ENCODE peak calls at places on chromosomes 7 and 10, in ten cellular contexts. J is esophagus squamous epithelium, H is heart left ventricle, X is HCT116, W is lower leg skin, Z is A549, Q is sigmoid colon, G is stomach, L is transverse colon, I is adrenal gland. E is an unnamed sample.

GRCh38 chr7:65554-65953 is 126.8 kb upstream of the FAM20C start:
- DNase-seq in J (no peak), H (peak), X (no peak), W (no peak), Z (no peak), Q (peak), G (no peak), L (no peak), I (peak), E (no peak)

GRCh38 chr10:1328951-1329614 is 272.9 kb downstream of the WDR37 start:
- DNase-seq in J (no peak), H (no peak), X (no peak), W (peak), Z (no peak), Q (no peak), G (no peak), L (no peak), I (no peak), E (no peak)

GRCh38 chr10:120019568-120019967 is 127.0 kb downstream of the SEC23IP start:
- DNase-seq in J (no peak), H (no peak), X (no peak), W (no peak), Z (no peak), Q (no peak), G (no peak), L (no peak), I (no peak), E (no peak)

GRCh38 chr10:109588259-109588658 is 335.1 kb downstream of the XPNPEP1 start:
- DNase-seq in J (no peak), H (no peak), X (no peak), W (no peak), Z (no peak), Q (no peak), G (no peak), L (no peak), I (no peak), E (no peak)

GRCh38 chr7:28856656-28857055 is 101.5 kb downstream of the TRIL start:
- DNase-seq in J (no peak), H (no peak), X (no peak), W (no peak), Z (no peak), Q (no peak), G (no peak), L (no peak), I (no peak), E (no peak)

GRCh38 chr10:24872049-24872789 is 80.2 kb downstream of the PRTFDC1 start:
- DNase-seq in J (no peak), H (no peak), X (no peak), W (no peak), Z (no peak), Q (no peak), G (no peak), L (no peak), I (peak), E (no peak)

GRCh38 chr7:47266131-47266706 is 315.7 kb downstream of the TNS3 start:
- DNase-seq in J (no peak), H (peak), X (peak), W (peak), Z (peak), Q (peak), G (peak), L (peak), I (peak), E (peak)

GRCh38 chr7:151139791-151140190 is 27.7 kb downstream of the GBX1 start:
- DNase-seq in J (no peak), H (no peak), X (no peak), W (peak), Z (no peak), Q (no peak), G (peak), L (peak), I (peak), E (peak)

GRCh38 chr7:73352784-73353183 is 24.8 kb downstream of the FKBP6 start:
- DNase-seq in J (no peak), H (no peak), X (no peak), W (no peak), Z (no peak), Q (no peak), G (no peak), L (no peak), I (no peak), E (no peak)

GRCh38 chr10:126373982-126374381 is 14.3 kb downstream of the ADAM12 start:
- DNase-seq in J (no peak), H (no peak), X (no peak), W (no peak), Z (no peak), Q (no peak), G (no peak), L (no peak), I (no peak), E (no peak)

GRCh38 chr10:480928-481551 is 208.4 kb downstream of the DIP2C start:
- DNase-seq in J (no peak), H (no peak), X (no peak), W (peak), Z (no peak), Q (no peak), G (peak), L (no peak), I (peak), E (peak)

GRCh38 chr7:157035302-157035701 is 24.8 kb upstream of the MNX1 start:
- DNase-seq in J (no peak), H (no peak), X (no peak), W (peak), Z (no peak), Q (no peak), G (no peak), L (no peak), I (no peak), E (no peak)

GRCh38 chr7:11216276-11216675 is 242.6 kb downstream of the PHF14 start:
- DNase-seq in J (no peak), H (no peak), X (no peak), W (no peak), Z (no peak), Q (no peak), G (no peak), L (no peak), I (no peak), E (no peak)

GRCh38 chr10:104300736-104301292 is 31.8 kb downstream of the GSTO2 start:
- DNase-seq in J (no peak), H (peak), X (no peak), W (peak), Z (peak), Q (peak), G (peak), L (peak), I (peak), E (no peak)

GRCh38 chr10:64116731-64117130 is 595.5 kb downstream of the REEP3 start:
- DNase-seq in J (no peak), H (no peak), X (no peak), W (no peak), Z (no peak), Q (no peak), G (no peak), L (no peak), I (no peak), E (no peak)

GRCh38 chr7:107294182-107294581 is 125.4 kb downstream of the HBP1 start:
- DNase-seq in J (no peak), H (no peak), X (no peak), W (no peak), Z (no peak), Q (no peak), G (no peak), L (no peak), I (no peak), E (no peak)

GRCh38 chr10:94361161-94361794 is 1.5 kb downstream of the NOC3L start:
- DNase-seq in J (no peak), H (no peak), X (no peak), W (no peak), Z (peak), Q (no peak), G (peak), L (peak), I (peak), E (peak)

GRCh38 chr7:96949766-96950165 is 55.6 kb upstream of the DLX6 start:
- DNase-seq in J (no peak), H (no peak), X (no peak), W (no peak), Z (no peak), Q (no peak), G (no peak), L (no peak), I (peak), E (no peak)

GRCh38 chr7:42476255-42476654 is 239.2 kb upstream of the GLI3 start:
- DNase-seq in J (no peak), H (no peak), X (no peak), W (no peak), Z (no peak), Q (no peak), G (no peak), L (no peak), I (no peak), E (no peak)

GRCh38 chr10:17074548-17074860 is 55.1 kb downstream of the CUBN start:
- DNase-seq in J (no peak), H (no peak), X (no peak), W (no peak), Z (no peak), Q (no peak), G (no peak), L (no peak), I (no peak), E (no peak)

GRCh38 chr7:4631664-4632171 is 50.4 kb upstream of the FOXK1 start:
- DNase-seq in J (no peak), H (peak), X (peak), W (peak), Z (peak), Q (peak), G (peak), L (peak), I (peak), E (peak)

GRCh38 chr7:44757311-44757710 is 8.7 kb downstream of the ZMIZ2 start:
- DNase-seq in J (no peak), H (peak), X (no peak), W (no peak), Z (no peak), Q (no peak), G (no peak), L (no peak), I (no peak), E (peak)

GRCh38 chr10:102780246-102780645 is 36.5 kb downstream of the WBP1L start:
- DNase-seq in J (no peak), H (no peak), X (no peak), W (no peak), Z (no peak), Q (no peak), G (no peak), L (no peak), I (no peak), E (no peak)

GRCh38 chr10:102726274-102726673 is 11.8 kb downstream of the SFXN2 start:
- DNase-seq in J (no peak), H (no peak), X (no peak), W (no peak), Z (no peak), Q (no peak), G (no peak), L (no peak), I (peak), E (no peak)

GRCh38 chr10:71771821-71772617 is 1.3 kb downstream of the VSIR start:
- DNase-seq in J (no peak), H (peak), X (peak), W (peak), Z (peak), Q (peak), G (peak), L (peak), I (peak), E (peak)

GRCh38 chr7:11237742-11238141 is 264.1 kb downstream of the PHF14 start:
- DNase-seq in J (no peak), H (no peak), X (no peak), W (no peak), Z (no peak), Q (no peak), G (no peak), L (no peak), I (no peak), E (no peak)

GRCh38 chr7:27925573-27926201 is 185.7 kb downstream of the TAX1BP1 start:
- DNase-seq in J (no peak), H (no peak), X (no peak), W (no peak), Z (no peak), Q (no peak), G (no peak), L (no peak), I (no peak), E (no peak)

GRCh38 chr7:76063525-76063924 is 15.6 kb downstream of the MDH2 start:
- DNase-seq in J (no peak), H (peak), X (no peak), W (peak), Z (no peak), Q (no peak), G (peak), L (peak), I (peak), E (peak)

GRCh38 chr7:133771778-133772421 is 355.2 kb upstream of the LRGUK start:
- DNase-seq in J (no peak), H (no peak), X (no peak), W (no peak), Z (no peak), Q (no peak), G (no peak), L (no peak), I (no peak), E (no peak)

GRCh38 chr7:39005461-39005860 is 27.8 kb downstream of the POU6F2 start:
- DNase-seq in J (no peak), H (no peak), X (no peak), W (no peak), Z (no peak), Q (no peak), G (no peak), L (no peak), I (no peak), E (no peak)

GRCh38 chr10:86064931-86065662 is 301.5 kb downstream of the GRID1 start:
- DNase-seq in J (no peak), H (no peak), X (no peak), W (peak), Z (no peak), Q (peak), G (peak), L (no peak), I (no peak), E (no peak)

GRCh38 chr10:12705943-12706342 is 295.6 kb downstream of the CCDC3 start:
- DNase-seq in J (no peak), H (no peak), X (no peak), W (no peak), Z (peak), Q (no peak), G (no peak), L (no peak), I (no peak), E (no peak)

GRCh38 chr7:137120690-137121089 is 222.8 kb downstream of the PTN start:
- DNase-seq in J (no peak), H (no peak), X (no peak), W (no peak), Z (no peak), Q (no peak), G (no peak), L (no peak), I (no peak), E (no peak)

GRCh38 chr10:116608683-116609594 is 11.8 kb upstream of the PNLIPRP2 start:
- DNase-seq in J (no peak), H (no peak), X (no peak), W (peak), Z (no peak), Q (no peak), G (no peak), L (no peak), I (no peak), E (no peak)

GRCh38 chr7:2199956-2200583 is 32.7 kb downstream of the MAD1L1 start:
- DNase-seq in J (no peak), H (no peak), X (no peak), W (peak), Z (no peak), Q (no peak), G (no peak), L (no peak), I (no peak), E (no peak)

GRCh38 chr7:30062587-30062986 is 34.4 kb downstream of the PLEKHA8 start:
- DNase-seq in J (no peak), H (no peak), X (peak), W (no peak), Z (peak), Q (no peak), G (no peak), L (no peak), I (no peak), E (no peak)

GRCh38 chr10:90302758-90303443 is 554.9 kb downstream of the HTR7 start:
- DNase-seq in J (no peak), H (peak), X (no peak), W (no peak), Z (no peak), Q (no peak), G (no peak), L (no peak), I (peak), E (peak)

GRCh38 chr7:100190059-100190711 is 12.5 kb downstream of the STAG3 start:
- DNase-seq in J (no peak), H (no peak), X (peak), W (no peak), Z (peak), Q (no peak), G (no peak), L (no peak), I (no peak), E (no peak)

GRCh38 chr7:3321206-3321605 is 20.2 kb downstream of the SDK1 start:
- DNase-seq in J (no peak), H (no peak), X (no peak), W (no peak), Z (no peak), Q (no peak), G (no peak), L (no peak), I (no peak), E (no peak)

GRCh38 chr10:93070378-93071176 is 3.1 kb upstream of the CYP26A1 start:
- DNase-seq in J (no peak), H (no peak), X (no peak), W (peak), Z (no peak), Q (no peak), G (no peak), L (no peak), I (no peak), E (no peak)

GRCh38 chr10:93072225-93072712 is 1.4 kb upstream of the CYP26A1 start:
- DNase-seq in J (no peak), H (no peak), X (no peak), W (peak), Z (no peak), Q (no peak), G (no peak), L (no peak), I (no peak), E (no peak)

GRCh38 chr10:93072713-93073538 is 767 bp upstream of the CYP26A1 start:
- DNase-seq in J (no peak), H (no peak), X (no peak), W (peak), Z (no peak), Q (no peak), G (no peak), L (no peak), I (no peak), E (no peak)

GRCh38 chr10:93071177-93071472 is 2.6 kb upstream of the CYP26A1 start:
- DNase-seq in J (no peak), H (no peak), X (no peak), W (no peak), Z (no peak), Q (no peak), G (no peak), L (no peak), I (no peak), E (no peak)

DNA sequence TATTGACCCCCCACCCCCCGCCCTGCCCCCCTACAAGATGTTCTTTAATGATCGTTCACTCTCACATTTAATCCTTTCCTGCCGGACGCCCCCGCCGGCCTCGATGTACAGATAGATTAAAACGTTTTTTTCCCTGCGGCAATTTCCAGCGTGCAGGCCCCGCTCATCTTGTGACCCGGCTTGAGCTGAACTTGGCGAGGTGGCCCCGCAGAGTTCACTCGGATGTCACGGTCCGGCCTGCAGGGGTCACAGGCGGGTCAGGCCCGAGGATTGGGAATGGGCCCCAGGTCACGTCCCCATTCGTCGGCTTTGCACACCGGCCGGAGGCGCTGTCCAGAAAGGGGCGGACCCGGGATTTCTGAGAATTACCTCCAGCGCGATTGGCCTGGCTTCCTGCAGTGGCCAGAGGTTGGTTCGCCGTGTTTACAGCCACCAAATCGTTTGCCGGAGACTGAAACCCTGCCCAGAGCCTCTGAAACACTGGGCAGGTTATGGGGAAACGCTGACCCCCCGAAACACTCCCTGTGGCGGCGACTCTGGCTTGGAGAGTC is 1.9 kb upstream of the CYP26A1 start:
- DNase-seq in J (no peak), H (no peak), X (no peak), W (peak), Z (peak), Q (no peak), G (no peak), L (peak), I (peak), E (no peak)
- TF ChIP-seq CTCF in J (no peak), H (no peak), X (no peak), W (no peak), Z (no peak), Q (no peak), G (no peak), L (no peak), I (no peak), E (no peak)

GRCh38 chr7:128791968-128792319 is at the start of gene CCDC136:
- DNase-seq in J (no peak), H (no peak), X (no peak), W (peak), Z (no peak), Q (no peak), G (no peak), L (no peak), I (no peak), E (no peak)

GRCh38 chr7:128793184-128793552 is 1.4 kb downstream of the CCDC136 start:
- DNase-seq in J (no peak), H (no peak), X (no peak), W (peak), Z (no peak), Q (no peak), G (no peak), L (no peak), I (no peak), E (no peak)

GRCh38 chr7:128790297-128791037 is 1.3 kb upstream of the CCDC136 start:
- DNase-seq in J (no peak), H (no peak), X (no peak), W (peak), Z (no peak), Q (no peak), G (no peak), L (no peak), I (no peak), E (no peak)

GRCh38 chr7:128792471-128793183 is 859 bp downstream of the CCDC136 start:
- DNase-seq in J (no peak), H (peak), X (no peak), W (peak), Z (no peak), Q (peak), G (no peak), L (no peak), I (no peak), E (no peak)

GRCh38 chr7:128791121-128791967 is 424 bp upstream of the CCDC136 start:
- DNase-seq in J (no peak), H (peak), X (no peak), W (peak), Z (peak), Q (peak), G (peak), L (peak), I (peak), E (peak)
- TF ChIP-seq POLR2A in J (no peak), H (peak), X (no peak), W (no peak), Z (no peak), Q (peak), G (no peak), L (peak), I (peak), E (no peak)

GRCh38 chr7:143256325-143256724 is 6.9 kb upstream of the GSTK1 start:
- DNase-seq in J (no peak), H (no peak), X (no peak), W (no peak), Z (no peak), Q (no peak), G (no peak), L (no peak), I (no peak), E (no peak)
- TF ChIP-seq CTCF in J (no peak), H (no peak), X (peak), W (no peak), Z (no peak), Q (no peak), G (no peak), L (no peak), I (no peak), E (no peak)

DNA sequence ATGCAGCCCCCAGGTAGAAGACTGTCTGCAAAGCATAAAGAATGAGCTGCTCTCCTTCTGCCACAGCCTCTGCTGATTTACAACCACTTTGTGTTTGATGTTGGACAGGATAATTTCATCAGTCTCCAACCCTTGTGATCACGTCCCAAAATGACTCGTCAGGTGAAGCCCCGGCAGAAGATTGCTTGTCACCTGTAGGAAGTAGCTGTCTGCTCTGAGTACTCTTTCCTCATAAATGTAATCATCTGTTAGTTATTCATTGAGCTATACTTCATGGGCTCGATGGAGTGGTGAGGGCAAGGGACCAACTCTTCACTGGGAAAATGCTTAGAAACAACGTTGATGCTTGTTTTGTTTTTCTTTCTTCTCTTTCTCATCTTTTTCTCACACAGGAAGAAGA is 290.9 kb upstream of the SP8 start:
- DNase-seq in J (no peak), H (no peak), X (no peak), W (no peak), Z (no peak), Q (no peak), G (no peak), L (no peak), I (no peak), E (no peak)
- TF ChIP-seq POLR2A in J (no peak), H (no peak), X (no peak), W (no peak), Z (no peak), Q (no peak), G (no peak), L (no peak), I (no peak), E (no peak)

GRCh38 chr7:155629171-155629570 is 15.3 kb upstream of the RBM33 start:
- DNase-seq in J (no peak), H (no peak), X (no peak), W (no peak), Z (no peak), Q (no peak), G (no peak), L (no peak), I (no peak), E (no peak)

GRCh38 chr7:155637155-155637554 is 7.3 kb upstream of the RBM33 start:
- DNase-seq in J (no peak), H (no peak), X (no peak), W (no peak), Z (no peak), Q (no peak), G (no peak), L (no peak), I (no peak), E (no peak)

GRCh38 chr7:155635817-155636216 is 8.6 kb upstream of the RBM33 start:
- DNase-seq in J (no peak), H (no peak), X (no peak), W (no peak), Z (no peak), Q (no peak), G (no peak), L (no peak), I (no peak), E (no peak)

GRCh38 chr7:155625557-155625956 is 18.9 kb upstream of the RBM33 start:
- DNase-seq in J (no peak), H (no peak), X (no peak), W (no peak), Z (no peak), Q (no peak), G (no peak), L (no peak), I (no peak), E (no peak)

GRCh38 chr7:155631155-155631554 is 13.3 kb upstream of the RBM33 start:
- DNase-seq in J (no peak), H (no peak), X (no peak), W (no peak), Z (no peak), Q (no peak), G (no peak), L (no peak), I (no peak), E (no peak)
- TF ChIP-seq CTCF in J (no peak), H (no peak), X (peak), W (no peak), Z (no peak), Q (no peak), G (no peak), L (no peak), I (no peak), E (peak)